ENCODE peak calls at places on chromosomes 6 and 20, in four cellular contexts. E, W, N and O are unnamed samples.

GRCh38 chr6:64691069-64691468 is 1016.0 kb downstream of the EYS start:
- DNase-seq in N (no peak), E (no peak), W (no peak), O (no peak)

GRCh38 chr6:29845405-29846006 is 17.9 kb downstream of the HLA-G start:
- DNase-seq in E (peak), W (peak), N (no peak), O (peak)

GRCh38 chr20:45968081-45968671 is 3.8 kb downstream of the ZNF335 start:
- DNase-seq in E (no peak), W (no peak), N (no peak), O (no peak)

GRCh38 chr6:33610779-33611421 is 10.2 kb upstream of the ITPR3 start:
- DNase-seq in E (no peak), N (no peak), W (peak), O (no peak)

GRCh38 chr6:100309174-100309573 is 155.5 kb downstream of the SIM1 start:
- DNase-seq in E (no peak), W (no peak), N (no peak), O (no peak)

GRCh38 chr20:55057779-55058415 is 582.5 kb downstream of the DOK5 start:
- DNase-seq in E (no peak), W (no peak), N (no peak), O (no peak)

GRCh38 chr6:116424001-116424400 is 37.2 kb upstream of the CALHM6 start:
- DNase-seq in N (no peak), E (peak), W (no peak), O (no peak)

GRCh38 chr20:61285691-61286090 is 33.6 kb downstream of the CDH4 start:
- DNase-seq in N (no peak), E (no peak), W (no peak), O (no peak)

GRCh38 chr6:31092769-31093505 is 19.4 kb downstream of the C6orf15 start:
- DNase-seq in N (no peak), W (peak), E (no peak), O (no peak)

GRCh38 chr20:59291740-59292139 is 8.7 kb upstream of the EDN3 start:
- DNase-seq in N (no peak), E (no peak), W (no peak), O (no peak)

GRCh38 chr6:17968081-17968518 is 19.3 kb downstream of the KIF13A start:
- DNase-seq in E (no peak), W (no peak), N (no peak), O (no peak)

GRCh38 chr6:45367999-45368398 is 9.7 kb downstream of the SUPT3H start:
- DNase-seq in E (no peak), N (no peak), W (no peak), O (no peak)

GRCh38 chr6:30769088-30769852 is 24.9 kb upstream of the IER3 start:
- DNase-seq in E (peak), N (peak), W (peak), O (no peak)

GRCh38 chr6:150685860-150686259 is 86.2 kb downstream of the PLEKHG1 start:
- DNase-seq in N (peak), E (peak), W (peak), O (peak)

GRCh38 chr6:33904050-33904827 is 100.4 kb upstream of the MLN start:
- DNase-seq in N (peak), W (no peak), E (no peak), O (peak)

GRCh38 chr20:32779500-32780215 is 17.5 kb downstream of the DNMT3B start:
- DNase-seq in W (no peak), N (peak), E (no peak), O (no peak)

GRCh38 chr6:21972516-21972915 is 324.3 kb downstream of the PRL start:
- DNase-seq in N (no peak), W (no peak), E (no peak), O (no peak)

GRCh38 chr6:146859795-146860495 is 261.2 kb downstream of the ADGB start:
- DNase-seq in E (no peak), N (no peak), W (no peak), O (no peak)

GRCh38 chr6:168155193-168155592 is 76.2 kb upstream of the FRMD1 start:
- DNase-seq in W (no peak), E (peak), N (no peak), O (no peak)

GRCh38 chr20:63740501-63741353 is 1.2 kb downstream of the SLC2A4RG start:
- DNase-seq in N (peak), E (peak), W (peak), O (no peak)

GRCh38 chr20:6160736-6161135 is 37.9 kb upstream of the FERMT1 start:
- DNase-seq in E (no peak), N (no peak), W (no peak), O (no peak)

GRCh38 chr20:22810626-22811559 is 224.2 kb upstream of the SSTR4 start:
- DNase-seq in N (no peak), E (no peak), W (no peak), O (no peak)

GRCh38 chr6:134517145-134517658 is 199.3 kb upstream of the SGK1 start:
- DNase-seq in W (peak), N (no peak), E (peak), O (no peak)

GRCh38 chr6:41581381-41581991 is 35.3 kb downstream of the FOXP4 start:
- DNase-seq in N (no peak), W (no peak), E (peak), O (no peak)

GRCh38 chr6:44267252-44267651 is 1.9 kb upstream of the NFKBIE start:
- DNase-seq in W (no peak), E (no peak), N (no peak), O (no peak)

GRCh38 chr20:48298851-48299484 is 513.7 kb upstream of the SULF2 start:
- DNase-seq in E (peak), N (no peak), W (peak), O (no peak)

DNA sequence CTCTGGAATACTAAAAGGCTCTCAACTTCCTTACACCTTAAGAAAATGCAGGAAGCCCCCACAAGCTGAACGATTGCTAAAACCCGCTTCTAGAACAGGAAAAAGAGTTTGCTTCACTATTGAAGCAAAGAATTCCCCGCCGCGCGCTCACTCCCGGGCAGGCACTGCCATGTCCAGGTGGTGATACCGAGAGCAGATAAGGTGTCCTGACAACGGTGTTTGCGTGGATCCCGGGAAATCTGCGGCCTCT is 1.1 kb downstream of the RRAGD start:
- DNase-seq in W (no peak), N (no peak), E (no peak), O (no peak)
- TF ChIP-seq HDAC2 in W (no peak), N (no peak), E (no peak), O (no peak)

GRCh38 chr6:37103169-37104039 is 66.5 kb upstream of the PIM1 start:
- DNase-seq in E (peak), W (peak), N (peak), O (no peak)
- TF ChIP-seq BHLHE40 in E (no peak), W (peak), N (peak), O (no peak)

GRCh38 chr6:165480916-165481315 is 171.5 kb upstream of the C6orf118 start:
- DNase-seq in N (no peak), E (no peak), W (no peak), O (no peak)
- TF ChIP-seq HDAC2 in N (no peak), E (no peak), W (no peak), O (no peak)

DNA sequence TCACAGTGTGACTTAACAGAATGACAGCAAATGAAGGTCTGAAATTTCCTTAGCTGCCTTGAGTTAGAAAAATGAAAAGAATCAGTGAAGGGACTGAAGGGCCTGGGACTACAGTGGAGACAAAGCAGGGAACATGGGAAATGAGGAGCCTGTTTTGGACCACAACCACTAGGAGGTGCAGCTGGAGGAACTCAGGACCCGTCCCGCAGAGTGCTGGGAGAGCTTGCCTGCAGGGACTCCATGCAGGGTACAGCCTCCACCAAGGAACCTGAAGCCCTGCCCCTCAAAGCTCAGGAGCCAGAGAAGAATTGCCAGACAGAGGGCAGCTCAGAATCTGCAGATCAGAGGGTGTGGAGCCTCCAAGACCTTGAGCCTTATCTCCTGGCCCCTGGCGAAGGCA is 50.7 kb downstream of the LRFN2 start:
- DNase-seq in E (peak), W (peak), N (peak), O (no peak)
- TF ChIP-seq BHLHE40 in E (no peak), W (no peak), N (no peak), O (no peak)

GRCh38 chr6:137543114-137543513 is 48.9 kb upstream of the OLIG3 start:
- DNase-seq in N (no peak), W (no peak), E (no peak), O (no peak)

GRCh38 chr6:137536104-137536773 is 42.0 kb upstream of the OLIG3 start:
- DNase-seq in W (no peak), N (no peak), E (no peak), O (no peak)

GRCh38 chr6:137542713-137543112 is 48.5 kb upstream of the OLIG3 start:
- DNase-seq in W (no peak), E (no peak), N (no peak), O (no peak)

GRCh38 chr6:137545073-137545472 is 50.9 kb upstream of the OLIG3 start:
- DNase-seq in E (no peak), N (no peak), W (no peak), O (no peak)

DNA sequence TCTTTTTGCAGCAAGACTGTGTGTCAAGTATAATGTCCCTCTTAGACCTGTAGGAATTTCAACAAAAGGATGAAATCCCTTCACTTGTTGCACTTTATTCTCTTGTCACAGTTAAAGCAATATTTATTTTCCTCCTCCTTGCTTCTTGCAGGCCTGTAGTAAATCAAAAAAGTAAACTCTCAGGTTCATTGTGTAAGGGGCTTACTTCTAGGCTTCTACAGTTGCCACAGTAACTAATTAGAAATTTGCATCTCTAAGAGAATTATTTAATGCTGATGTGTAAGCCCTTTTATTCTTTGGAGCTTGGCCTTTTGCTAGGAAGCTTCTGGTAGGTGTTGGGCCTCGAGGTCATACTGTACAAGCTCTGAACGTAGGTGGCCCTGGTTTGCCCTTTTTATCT is 47.3 kb upstream of the OLIG3 start:
- DNase-seq in E (no peak), W (no peak), N (no peak), O (no peak)
- TF ChIP-seq HDAC2 in E (no peak), W (no peak), N (no peak), O (no peak)

GRCh38 chr6:24696097-24696496 is 22.9 kb downstream of the C6orf62 start:
- DNase-seq in N (no peak), W (no peak), E (no peak), O (no peak)
- TF ChIP-seq BHLHE40 in N (no peak), W (no peak), E (no peak), O (no peak)

GRCh38 chr6:129492260-129492659 is 217.7 kb downstream of the ARHGAP18 start:
- DNase-seq in N (no peak), E (no peak), W (no peak), O (no peak)

GRCh38 chr6:129490551-129491245 is 219.3 kb downstream of the ARHGAP18 start:
- DNase-seq in W (peak), E (peak), N (peak), O (peak)

GRCh38 chr6:129489215-129489765 is 220.7 kb downstream of the ARHGAP18 start:
- DNase-seq in W (no peak), N (no peak), E (no peak), O (no peak)

GRCh38 chr6:129493396-129493902 is 216.5 kb downstream of the ARHGAP18 start:
- DNase-seq in N (no peak), E (no peak), W (peak), O (no peak)

DNA sequence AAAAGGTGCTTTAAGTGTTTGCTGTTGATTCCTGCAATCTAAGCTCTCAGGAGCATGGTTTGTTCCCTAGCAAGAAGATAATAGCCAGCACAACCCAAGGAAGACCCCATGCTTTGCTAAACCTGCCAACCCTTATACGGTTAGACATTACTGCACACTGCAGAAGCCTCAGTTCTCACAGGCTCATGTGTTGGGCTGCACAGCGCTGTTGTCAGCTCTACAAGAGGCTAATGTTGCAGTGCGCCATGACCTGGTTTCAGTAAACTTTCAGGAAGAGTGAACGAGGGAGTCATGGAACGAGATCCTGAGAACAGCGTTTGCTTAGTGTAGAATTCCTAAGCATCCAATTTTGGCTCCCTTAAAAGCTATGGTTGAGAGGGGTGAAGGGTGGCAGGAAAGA is 218.5 kb downstream of the ARHGAP18 start:
- DNase-seq in W (no peak), N (no peak), E (no peak), O (no peak)
- TF ChIP-seq HDAC2 in W (no peak), N (no peak), E (no peak), O (no peak)

GRCh38 chr6:20147469-20147868 is 64.8 kb downstream of the MBOAT1 start:
- DNase-seq in N (no peak), E (no peak), W (no peak), O (no peak)
- TF ChIP-seq BHLHE40 in N (no peak), E (no peak), W (no peak), O (no peak)

GRCh38 chr6:3610896-3611295 is 140.6 kb downstream of the PXDC1 start:
- DNase-seq in W (no peak), E (no peak), N (no peak), O (no peak)

GRCh38 chr6:3614918-3615317 is 136.6 kb downstream of the PXDC1 start:
- DNase-seq in N (no peak), E (no peak), W (no peak), O (no peak)

GRCh38 chr6:3609388-3609787 is 142.1 kb downstream of the PXDC1 start:
- DNase-seq in W (no peak), E (no peak), N (no peak), O (no peak)

GRCh38 chr6:3610206-3610605 is 141.3 kb downstream of the PXDC1 start:
- DNase-seq in N (no peak), W (no peak), E (peak), O (no peak)

GRCh38 chr6:3612341-3613041 is 139.0 kb downstream of the PXDC1 start:
- DNase-seq in W (peak), N (no peak), E (peak), O (no peak)
- TF ChIP-seq HDAC2 in W (no peak), N (no peak), E (no peak), O (no peak)